ENCODE peak calls at places on chromosomes 1 and 21, in eight cellular contexts. One of them, this sample, is unnamed.

GRCh38 chr21:45388611-45389296 is 16.2 kb upstream of the COL18A1 start:
- DNase-seq in prostate gland: no peak
- DNase-seq in K562: no peak
- DNase-seq in HCT116: no peak
- DNase-seq in transverse colon: no peak
- DNase-seq in endothelial cell of umbilical vein: no peak
- DNase-seq in breast epithelium: no peak
- DNase-seq in stomach: no peak
- DNase-seq in this sample: no peak

GRCh38 chr21:29384608-29385359 is 86.1 kb downstream of the BACH1 start:
- DNase-seq in breast epithelium: no peak
- DNase-seq in endothelial cell of umbilical vein: no peak
- DNase-seq in prostate gland: no peak
- DNase-seq in transverse colon: no peak
- DNase-seq in stomach: no peak
- DNase-seq in K562: no peak
- DNase-seq in HCT116: no peak
- DNase-seq in this sample: no peak

GRCh38 chr1:117821782-117822447 is 107.5 kb downstream of the GDAP2 start:
- DNase-seq in K562: no peak
- DNase-seq in transverse colon: peak
- DNase-seq in HCT116: peak
- DNase-seq in breast epithelium: no peak
- DNase-seq in stomach: peak
- DNase-seq in prostate gland: peak
- DNase-seq in endothelial cell of umbilical vein: peak
- DNase-seq in this sample: peak

GRCh38 chr1:167067904-167068303 is 22.3 kb downstream of the GPA33 start:
- DNase-seq in prostate gland: no peak
- DNase-seq in HCT116: no peak
- DNase-seq in breast epithelium: no peak
- DNase-seq in transverse colon: no peak
- DNase-seq in stomach: no peak
- DNase-seq in endothelial cell of umbilical vein: no peak
- DNase-seq in K562: no peak
- DNase-seq in this sample: no peak

GRCh38 chr1:88016947-88017346 is 667.1 kb upstream of the PKN2 start:
- DNase-seq in endothelial cell of umbilical vein: no peak
- DNase-seq in prostate gland: no peak
- DNase-seq in K562: no peak
- DNase-seq in transverse colon: peak
- DNase-seq in breast epithelium: no peak
- DNase-seq in stomach: no peak
- DNase-seq in HCT116: no peak
- DNase-seq in this sample: no peak

GRCh38 chr1:51218570-51218969 is 17.5 kb upstream of the RNF11 start:
- DNase-seq in prostate gland: no peak
- DNase-seq in breast epithelium: no peak
- DNase-seq in K562: no peak
- DNase-seq in endothelial cell of umbilical vein: no peak
- DNase-seq in stomach: no peak
- DNase-seq in transverse colon: no peak
- DNase-seq in HCT116: no peak
- DNase-seq in this sample: no peak

GRCh38 chr1:213094446-213094845 is 43.4 kb downstream of the RPS6KC1 start:
- DNase-seq in prostate gland: no peak
- DNase-seq in transverse colon: no peak
- DNase-seq in K562: no peak
- DNase-seq in stomach: no peak
- DNase-seq in breast epithelium: no peak
- DNase-seq in HCT116: no peak
- DNase-seq in endothelial cell of umbilical vein: no peak
- DNase-seq in this sample: peak

GRCh38 chr1:148379697-148380096 is 103.4 kb downstream of the PPIAL4G start:
- DNase-seq in breast epithelium: no peak
- DNase-seq in K562: no peak
- DNase-seq in stomach: no peak
- DNase-seq in HCT116: no peak
- DNase-seq in transverse colon: no peak
- DNase-seq in endothelial cell of umbilical vein: no peak
- DNase-seq in prostate gland: no peak
- DNase-seq in this sample: no peak

GRCh38 chr1:229832695-229833094 is 206.6 kb downstream of the URB2 start:
- DNase-seq in K562: no peak
- DNase-seq in breast epithelium: no peak
- DNase-seq in transverse colon: no peak
- DNase-seq in stomach: no peak
- DNase-seq in endothelial cell of umbilical vein: no peak
- DNase-seq in HCT116: no peak
- DNase-seq in prostate gland: no peak
- DNase-seq in this sample: no peak

GRCh38 chr21:15445327-15445726 is 284.5 kb upstream of the USP25 start:
- DNase-seq in prostate gland: no peak
- DNase-seq in endothelial cell of umbilical vein: no peak
- DNase-seq in K562: no peak
- DNase-seq in stomach: no peak
- DNase-seq in transverse colon: no peak
- DNase-seq in breast epithelium: no peak
- DNase-seq in HCT116: no peak
- DNase-seq in this sample: no peak

GRCh38 chr1:185499986-185500626 is 183.1 kb upstream of the IVNS1ABP start:
- DNase-seq in K562: no peak
- DNase-seq in transverse colon: no peak
- DNase-seq in prostate gland: no peak
- DNase-seq in stomach: no peak
- DNase-seq in HCT116: no peak
- DNase-seq in breast epithelium: no peak
- DNase-seq in endothelial cell of umbilical vein: peak
- DNase-seq in this sample: no peak

GRCh38 chr1:101357444-101357986 is 120.7 kb downstream of the S1PR1 start:
- DNase-seq in prostate gland: peak
- DNase-seq in HCT116: peak
- DNase-seq in K562: peak
- DNase-seq in stomach: peak
- DNase-seq in transverse colon: peak
- DNase-seq in breast epithelium: no peak
- DNase-seq in endothelial cell of umbilical vein: peak
- DNase-seq in this sample: peak

GRCh38 chr1:226677121-226678020 is 61.7 kb downstream of the ITPKB start:
- DNase-seq in stomach: peak
- DNase-seq in endothelial cell of umbilical vein: peak
- DNase-seq in prostate gland: peak
- DNase-seq in transverse colon: peak
- DNase-seq in K562: no peak
- DNase-seq in HCT116: no peak
- DNase-seq in breast epithelium: peak
- DNase-seq in this sample: peak

GRCh38 chr1:221725683-221726330 is 16.1 kb downstream of the DUSP10 start:
- DNase-seq in prostate gland: no peak
- DNase-seq in breast epithelium: no peak
- DNase-seq in endothelial cell of umbilical vein: no peak
- DNase-seq in K562: no peak
- DNase-seq in transverse colon: no peak
- DNase-seq in stomach: no peak
- DNase-seq in HCT116: no peak
- DNase-seq in this sample: no peak

GRCh38 chr1:201982923-201983805 is 716 bp downstream of the RNPEP start:
- DNase-seq in HCT116: peak
- DNase-seq in K562: peak
- DNase-seq in breast epithelium: peak
- DNase-seq in endothelial cell of umbilical vein: peak
- DNase-seq in prostate gland: peak
- DNase-seq in stomach: peak
- DNase-seq in transverse colon: peak
- DNase-seq in this sample: no peak

GRCh38 chr1:172600615-172601014 is 58.3 kb upstream of the FASLG start:
- DNase-seq in prostate gland: no peak
- DNase-seq in transverse colon: no peak
- DNase-seq in K562: no peak
- DNase-seq in breast epithelium: no peak
- DNase-seq in HCT116: no peak
- DNase-seq in endothelial cell of umbilical vein: no peak
- DNase-seq in stomach: no peak
- DNase-seq in this sample: no peak

GRCh38 chr1:240575976-240576666 is 35.8 kb downstream of the GREM2 start:
- DNase-seq in stomach: no peak
- DNase-seq in K562: no peak
- DNase-seq in endothelial cell of umbilical vein: no peak
- DNase-seq in breast epithelium: no peak
- DNase-seq in prostate gland: no peak
- DNase-seq in HCT116: no peak
- DNase-seq in transverse colon: no peak
- DNase-seq in this sample: peak

GRCh38 chr1:182789138-182790076 is at the start of gene NPL:
- DNase-seq in prostate gland: peak
- DNase-seq in endothelial cell of umbilical vein: peak
- DNase-seq in transverse colon: peak
- DNase-seq in HCT116: no peak
- DNase-seq in K562: peak
- DNase-seq in stomach: peak
- DNase-seq in breast epithelium: peak
- DNase-seq in this sample: no peak

GRCh38 chr1:151157067-151157531 is 650 bp downstream of the TNFAIP8L2 start:
- DNase-seq in stomach: no peak
- DNase-seq in HCT116: no peak
- DNase-seq in K562: no peak
- DNase-seq in transverse colon: peak
- DNase-seq in endothelial cell of umbilical vein: no peak
- DNase-seq in prostate gland: no peak
- DNase-seq in breast epithelium: no peak
- DNase-seq in this sample: no peak

GRCh38 chr1:24236170-24237045 is 49.3 kb upstream of the IFNLR1 start:
- DNase-seq in stomach: peak
- DNase-seq in breast epithelium: no peak
- DNase-seq in transverse colon: peak
- DNase-seq in endothelial cell of umbilical vein: no peak
- DNase-seq in prostate gland: peak
- DNase-seq in HCT116: peak
- DNase-seq in K562: no peak
- DNase-seq in this sample: peak
- TF ChIP-seq POLR2AphosphoS5 in stomach: no peak
- TF ChIP-seq POLR2AphosphoS5 in breast epithelium: no peak
- TF ChIP-seq POLR2AphosphoS5 in transverse colon: no peak
- TF ChIP-seq POLR2AphosphoS5 in endothelial cell of umbilical vein: no peak
- TF ChIP-seq POLR2AphosphoS5 in prostate gland: peak
- TF ChIP-seq POLR2AphosphoS5 in HCT116: no peak
- TF ChIP-seq POLR2AphosphoS5 in K562: no peak
- TF ChIP-seq POLR2AphosphoS5 in this sample: no peak

DNA sequence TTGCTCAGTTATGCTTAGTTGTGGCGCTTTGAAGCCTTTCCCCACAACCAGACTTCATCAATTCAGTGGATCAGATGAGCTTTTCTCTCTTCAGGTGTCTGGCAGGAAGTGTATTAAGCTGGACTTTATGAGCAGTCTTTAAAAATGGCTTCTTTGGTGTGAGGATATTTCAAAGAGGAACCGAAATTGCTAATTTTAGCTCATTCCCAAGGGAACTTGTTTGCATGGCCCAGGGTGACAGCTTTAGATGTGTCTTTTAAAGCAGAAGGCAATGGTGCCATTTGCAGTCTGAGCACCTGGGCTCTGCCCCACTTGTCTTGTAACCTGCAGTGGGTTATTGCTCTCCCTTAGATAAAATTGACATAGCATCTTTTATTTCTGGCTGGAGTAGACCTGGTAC is 241.6 kb downstream of the ADGRL2 start:
- DNase-seq in breast epithelium: no peak
- DNase-seq in endothelial cell of umbilical vein: no peak
- DNase-seq in transverse colon: no peak
- DNase-seq in prostate gland: no peak
- DNase-seq in K562: no peak
- DNase-seq in stomach: no peak
- DNase-seq in HCT116: no peak
- DNase-seq in this sample: no peak
- TF ChIP-seq CTCF in breast epithelium: no peak
- TF ChIP-seq CTCF in endothelial cell of umbilical vein: no peak
- TF ChIP-seq CTCF in transverse colon: no peak
- TF ChIP-seq CTCF in prostate gland: no peak
- TF ChIP-seq CTCF in K562: no peak
- TF ChIP-seq CTCF in stomach: no peak
- TF ChIP-seq CTCF in HCT116: no peak
- TF ChIP-seq CTCF in this sample: no peak

GRCh38 chr1:25744636-25745425 is 55.2 kb upstream of the SELENON start:
- DNase-seq in K562: no peak
- DNase-seq in prostate gland: no peak
- DNase-seq in breast epithelium: no peak
- DNase-seq in HCT116: no peak
- DNase-seq in transverse colon: no peak
- DNase-seq in stomach: no peak
- DNase-seq in endothelial cell of umbilical vein: no peak
- DNase-seq in this sample: no peak

GRCh38 chr1:25742316-25742715 is 57.7 kb upstream of the SELENON start:
- DNase-seq in K562: no peak
- DNase-seq in breast epithelium: no peak
- DNase-seq in stomach: no peak
- DNase-seq in transverse colon: no peak
- DNase-seq in prostate gland: no peak
- DNase-seq in endothelial cell of umbilical vein: no peak
- DNase-seq in HCT116: no peak
- DNase-seq in this sample: no peak

GRCh38 chr1:25743164-25744139 is 56.5 kb upstream of the SELENON start:
- DNase-seq in prostate gland: peak
- DNase-seq in K562: no peak
- DNase-seq in transverse colon: peak
- DNase-seq in HCT116: no peak
- DNase-seq in stomach: peak
- DNase-seq in endothelial cell of umbilical vein: peak
- DNase-seq in breast epithelium: peak
- DNase-seq in this sample: no peak

GRCh38 chr1:25746299-25747045 is 53.5 kb upstream of the SELENON start:
- DNase-seq in breast epithelium: no peak
- DNase-seq in transverse colon: no peak
- DNase-seq in K562: no peak
- DNase-seq in endothelial cell of umbilical vein: no peak
- DNase-seq in HCT116: no peak
- DNase-seq in prostate gland: no peak
- DNase-seq in stomach: no peak
- DNase-seq in this sample: no peak

DNA sequence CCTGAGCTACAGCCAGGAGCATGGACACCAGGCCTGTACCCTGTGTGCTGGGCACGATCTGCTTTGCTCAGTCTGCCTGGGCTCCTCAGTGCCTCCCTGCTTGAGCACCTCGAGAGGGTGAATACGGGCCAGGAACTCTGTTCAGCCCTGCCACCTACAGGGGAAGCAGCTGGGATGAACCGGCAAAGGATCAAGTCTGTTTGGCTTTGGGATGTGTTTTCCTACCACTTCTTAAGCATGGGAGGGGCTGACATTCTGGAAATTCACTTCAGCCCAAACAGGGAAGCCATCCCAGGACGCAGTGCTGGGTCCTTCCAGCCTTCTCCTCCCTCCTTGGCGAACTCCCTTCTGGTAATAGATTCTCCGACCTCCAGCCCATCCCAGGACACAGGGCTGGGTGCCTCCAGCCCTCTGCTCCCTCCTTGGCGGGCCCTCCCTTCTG is 55.8 kb upstream of the SELENON start:
- DNase-seq in HCT116: peak
- DNase-seq in transverse colon: peak
- DNase-seq in endothelial cell of umbilical vein: peak
- DNase-seq in K562: no peak
- DNase-seq in prostate gland: peak
- DNase-seq in breast epithelium: peak
- DNase-seq in stomach: peak
- DNase-seq in this sample: peak
- H3K27ac ChIP-seq in HCT116: no peak
- H3K27ac ChIP-seq in transverse colon: peak
- H3K27ac ChIP-seq in endothelial cell of umbilical vein: no peak
- H3K27ac ChIP-seq in K562: no peak
- H3K27ac ChIP-seq in prostate gland: peak
- H3K27ac ChIP-seq in breast epithelium: peak
- H3K27ac ChIP-seq in stomach: peak
- H3K27ac ChIP-seq in this sample: no peak

GRCh38 chr21:43940329-43940653 is 71.8 kb upstream of the TRAPPC10 start:
- DNase-seq in stomach: no peak
- DNase-seq in endothelial cell of umbilical vein: no peak
- DNase-seq in HCT116: no peak
- DNase-seq in transverse colon: no peak
- DNase-seq in prostate gland: no peak
- DNase-seq in breast epithelium: no peak
- DNase-seq in K562: no peak
- DNase-seq in this sample: no peak
- TF ChIP-seq POLR2AphosphoS5 in stomach: no peak
- TF ChIP-seq POLR2AphosphoS5 in endothelial cell of umbilical vein: no peak
- TF ChIP-seq POLR2AphosphoS5 in HCT116: no peak
- TF ChIP-seq POLR2AphosphoS5 in transverse colon: no peak
- TF ChIP-seq POLR2AphosphoS5 in prostate gland: no peak
- TF ChIP-seq POLR2AphosphoS5 in breast epithelium: no peak
- TF ChIP-seq POLR2AphosphoS5 in K562: no peak
- TF ChIP-seq POLR2AphosphoS5 in this sample: no peak

This sample was measured in Panc1.